ENCODE peak calls at places on chromosome 2, in eight cellular contexts. One of them, this sample, is unnamed.

GRCh38 chr2:233772583-233772982 is 5.5 kb upstream of the MROH2A start:
- DNase-seq in osteoblast: peak
- DNase-seq in pancreas: no peak
- DNase-seq in brain microvascular endothelial cell: no peak
- DNase-seq in Panc1: no peak
- DNase-seq in neural progenitor cell: no peak
- DNase-seq in HL-60: no peak
- DNase-seq in spleen: no peak
- DNase-seq in this sample: no peak

GRCh38 chr2:23767871-23768611 is 158.9 kb downstream of the ATAD2B start:
- DNase-seq in osteoblast: no peak
- DNase-seq in pancreas: no peak
- DNase-seq in brain microvascular endothelial cell: no peak
- DNase-seq in Panc1: no peak
- DNase-seq in neural progenitor cell: no peak
- DNase-seq in HL-60: no peak
- DNase-seq in spleen: no peak
- DNase-seq in this sample: no peak

GRCh38 chr2:156423674-156424282 is 12.4 kb upstream of the GPD2 start:
- DNase-seq in osteoblast: no peak
- DNase-seq in pancreas: no peak
- DNase-seq in brain microvascular endothelial cell: no peak
- DNase-seq in Panc1: no peak
- DNase-seq in neural progenitor cell: peak
- DNase-seq in HL-60: no peak
- DNase-seq in spleen: no peak
- DNase-seq in this sample: peak

GRCh38 chr2:100580474-100581264 is 17.9 kb downstream of the PDCL3 start:
- DNase-seq in osteoblast: peak
- DNase-seq in pancreas: no peak
- DNase-seq in brain microvascular endothelial cell: no peak
- DNase-seq in Panc1: no peak
- DNase-seq in neural progenitor cell: no peak
- DNase-seq in HL-60: peak
- DNase-seq in spleen: peak
- DNase-seq in this sample: no peak

GRCh38 chr2:119008108-119008507 is 66.1 kb downstream of the MARCO start:
- DNase-seq in osteoblast: no peak
- DNase-seq in pancreas: no peak
- DNase-seq in brain microvascular endothelial cell: no peak
- DNase-seq in Panc1: no peak
- DNase-seq in neural progenitor cell: no peak
- DNase-seq in HL-60: peak
- DNase-seq in spleen: no peak
- DNase-seq in this sample: peak

GRCh38 chr2:74708883-74709282 is 54.8 kb downstream of the SEMA4F start:
- DNase-seq in osteoblast: no peak
- DNase-seq in pancreas: no peak
- DNase-seq in brain microvascular endothelial cell: peak
- DNase-seq in Panc1: no peak
- DNase-seq in neural progenitor cell: no peak
- DNase-seq in HL-60: peak
- DNase-seq in spleen: no peak
- DNase-seq in this sample: no peak

GRCh38 chr2:37414470-37414949 is 70.1 kb downstream of the QPCT start:
- DNase-seq in osteoblast: peak
- DNase-seq in pancreas: no peak
- DNase-seq in brain microvascular endothelial cell: peak
- DNase-seq in Panc1: peak
- DNase-seq in neural progenitor cell: peak
- DNase-seq in HL-60: peak
- DNase-seq in spleen: no peak
- DNase-seq in this sample: no peak

GRCh38 chr2:47891369-47892337 is 14.6 kb downstream of the FBXO11 start:
- DNase-seq in osteoblast: no peak
- DNase-seq in pancreas: no peak
- DNase-seq in brain microvascular endothelial cell: no peak
- DNase-seq in Panc1: no peak
- DNase-seq in neural progenitor cell: no peak
- DNase-seq in HL-60: no peak
- DNase-seq in spleen: no peak
- DNase-seq in this sample: no peak

GRCh38 chr2:20242727-20243377 is 17.9 kb upstream of the SDC1 start:
- DNase-seq in osteoblast: peak
- DNase-seq in pancreas: peak
- DNase-seq in brain microvascular endothelial cell: no peak
- DNase-seq in Panc1: no peak
- DNase-seq in neural progenitor cell: peak
- DNase-seq in HL-60: no peak
- DNase-seq in spleen: no peak
- DNase-seq in this sample: no peak

GRCh38 chr2:220006152-220006551 is 378.7 kb downstream of the SLC4A3 start:
- DNase-seq in osteoblast: no peak
- DNase-seq in pancreas: no peak
- DNase-seq in brain microvascular endothelial cell: peak
- DNase-seq in Panc1: no peak
- DNase-seq in neural progenitor cell: no peak
- DNase-seq in HL-60: no peak
- DNase-seq in spleen: no peak
- DNase-seq in this sample: no peak

GRCh38 chr2:79887747-79888374 is 375.0 kb downstream of the CTNNA2 start:
- DNase-seq in osteoblast: no peak
- DNase-seq in pancreas: no peak
- DNase-seq in brain microvascular endothelial cell: peak
- DNase-seq in Panc1: peak
- DNase-seq in neural progenitor cell: peak
- DNase-seq in HL-60: peak
- DNase-seq in spleen: no peak
- DNase-seq in this sample: peak

GRCh38 chr2:70962211-70962884 is 16.1 kb upstream of the ANKRD53 start:
- DNase-seq in osteoblast: peak
- DNase-seq in pancreas: no peak
- DNase-seq in brain microvascular endothelial cell: no peak
- DNase-seq in Panc1: no peak
- DNase-seq in neural progenitor cell: no peak
- DNase-seq in HL-60: no peak
- DNase-seq in spleen: no peak
- DNase-seq in this sample: no peak

GRCh38 chr2:71385008-71385407 is 53.4 kb downstream of the ZNF638 start:
- DNase-seq in osteoblast: no peak
- DNase-seq in pancreas: no peak
- DNase-seq in brain microvascular endothelial cell: peak
- DNase-seq in Panc1: peak
- DNase-seq in neural progenitor cell: no peak
- DNase-seq in HL-60: no peak
- DNase-seq in spleen: no peak
- DNase-seq in this sample: no peak

GRCh38 chr2:204454672-204455380 is 90.4 kb upstream of the PARD3B start:
- DNase-seq in osteoblast: no peak
- DNase-seq in pancreas: no peak
- DNase-seq in brain microvascular endothelial cell: no peak
- DNase-seq in Panc1: no peak
- DNase-seq in neural progenitor cell: no peak
- DNase-seq in HL-60: no peak
- DNase-seq in spleen: no peak
- DNase-seq in this sample: no peak

GRCh38 chr2:110114007-110114591 is 1.5 kb downstream of the MALL start:
- DNase-seq in osteoblast: no peak
- DNase-seq in pancreas: no peak
- DNase-seq in brain microvascular endothelial cell: no peak
- DNase-seq in Panc1: no peak
- DNase-seq in neural progenitor cell: no peak
- DNase-seq in HL-60: no peak
- DNase-seq in spleen: no peak
- DNase-seq in this sample: no peak

GRCh38 chr2:9791711-9792110 is 51.6 kb upstream of the TAF1B start:
- DNase-seq in osteoblast: peak
- DNase-seq in pancreas: no peak
- DNase-seq in brain microvascular endothelial cell: no peak
- DNase-seq in Panc1: no peak
- DNase-seq in neural progenitor cell: no peak
- DNase-seq in HL-60: no peak
- DNase-seq in spleen: no peak
- DNase-seq in this sample: no peak

GRCh38 chr2:230865766-230866703 is 1.3 kb downstream of the ITM2C start:
- DNase-seq in osteoblast: peak
- DNase-seq in pancreas: peak
- DNase-seq in brain microvascular endothelial cell: no peak
- DNase-seq in Panc1: no peak
- DNase-seq in neural progenitor cell: peak
- DNase-seq in HL-60: peak
- DNase-seq in spleen: peak
- DNase-seq in this sample: peak

DNA sequence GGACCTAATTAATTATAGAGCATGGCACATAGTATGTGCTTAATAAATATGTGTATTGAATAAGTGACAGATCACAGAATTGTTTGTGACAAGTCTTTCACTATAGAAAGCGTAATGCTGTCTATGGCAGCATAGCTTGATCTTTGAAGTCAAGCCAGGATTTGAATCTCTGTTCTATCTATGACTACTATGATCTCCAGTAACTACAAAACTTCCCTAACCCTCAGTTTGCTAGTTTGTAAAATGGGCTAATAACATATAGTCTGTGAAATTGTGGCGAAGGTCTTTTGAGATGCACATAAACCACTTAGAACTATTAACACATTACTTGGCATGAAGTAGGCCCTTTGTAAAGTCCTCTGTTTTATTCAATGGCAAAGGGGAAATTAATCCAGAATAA is 4.0 kb upstream of the FHL2 start:
- DNase-seq in osteoblast: no peak
- DNase-seq in pancreas: no peak
- DNase-seq in brain microvascular endothelial cell: no peak
- DNase-seq in Panc1: no peak
- DNase-seq in neural progenitor cell: no peak
- DNase-seq in HL-60: no peak
- DNase-seq in spleen: no peak
- DNase-seq in this sample: no peak
- H3K27ac ChIP-seq in osteoblast: peak
- H3K27ac ChIP-seq in pancreas: no peak
- H3K27ac ChIP-seq in brain microvascular endothelial cell: no peak
- H3K27ac ChIP-seq in Panc1: peak
- H3K27ac ChIP-seq in neural progenitor cell: no peak
- H3K27ac ChIP-seq in HL-60: no peak
- H3K27ac ChIP-seq in spleen: no peak
- H3K27ac ChIP-seq in this sample: no peak

DNA sequence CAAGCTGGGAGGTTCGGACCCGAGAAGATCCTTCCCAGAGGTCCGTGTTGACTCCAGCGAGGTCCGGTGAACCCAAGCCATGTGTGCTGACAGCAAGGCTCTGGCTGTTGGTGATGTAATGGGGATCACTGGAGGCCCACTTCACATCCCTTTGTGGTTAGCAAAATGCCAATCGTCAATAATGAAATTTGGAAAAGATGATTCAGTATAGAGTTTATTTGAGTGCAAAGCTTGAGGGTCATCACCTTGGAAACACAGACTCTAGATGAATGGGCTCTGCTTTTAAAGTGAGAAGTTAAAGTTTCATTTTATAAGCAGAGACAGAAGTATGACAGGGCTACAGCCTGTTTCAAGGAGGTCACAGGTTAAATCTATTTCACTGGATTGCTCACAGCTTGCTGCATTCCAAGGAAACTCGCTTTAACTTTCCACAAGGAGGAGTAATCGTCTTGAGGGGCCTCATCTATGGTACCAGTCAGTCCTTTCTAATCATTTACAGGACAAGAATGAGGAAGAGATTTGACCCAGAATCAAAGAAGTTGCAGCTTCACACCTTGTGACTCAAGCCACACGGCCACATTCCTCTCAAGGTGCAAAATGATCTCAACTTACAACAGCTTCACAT is 140.5 kb downstream of the TPO start:
- DNase-seq in osteoblast: peak
- DNase-seq in pancreas: no peak
- DNase-seq in brain microvascular endothelial cell: peak
- DNase-seq in Panc1: no peak
- DNase-seq in neural progenitor cell: peak
- DNase-seq in HL-60: no peak
- DNase-seq in spleen: peak
- DNase-seq in this sample: no peak
- TF ChIP-seq CTCF in osteoblast: peak
- TF ChIP-seq CTCF in pancreas: no peak
- TF ChIP-seq CTCF in brain microvascular endothelial cell: peak
- TF ChIP-seq CTCF in Panc1: no peak
- TF ChIP-seq CTCF in neural progenitor cell: peak
- TF ChIP-seq CTCF in HL-60: no peak
- TF ChIP-seq CTCF in spleen: no peak
- TF ChIP-seq CTCF in this sample: no peak

GRCh38 chr2:96866149-96866548 is 3.7 kb downstream of the SEMA4C start:
- DNase-seq in osteoblast: peak
- DNase-seq in pancreas: no peak
- DNase-seq in brain microvascular endothelial cell: no peak
- DNase-seq in Panc1: no peak
- DNase-seq in neural progenitor cell: no peak
- DNase-seq in HL-60: no peak
- DNase-seq in spleen: peak
- DNase-seq in this sample: no peak
- H3K27ac ChIP-seq in osteoblast: no peak
- H3K27ac ChIP-seq in pancreas: no peak
- H3K27ac ChIP-seq in brain microvascular endothelial cell: no peak
- H3K27ac ChIP-seq in Panc1: no peak
- H3K27ac ChIP-seq in neural progenitor cell: no peak
- H3K27ac ChIP-seq in HL-60: no peak
- H3K27ac ChIP-seq in spleen: peak
- H3K27ac ChIP-seq in this sample: no peak

GRCh38 chr2:221016551-221016950 is 555.6 kb downstream of the EPHA4 start:
- DNase-seq in osteoblast: no peak
- DNase-seq in pancreas: no peak
- DNase-seq in brain microvascular endothelial cell: no peak
- DNase-seq in Panc1: no peak
- DNase-seq in neural progenitor cell: no peak
- DNase-seq in HL-60: no peak
- DNase-seq in spleen: no peak
- DNase-seq in this sample: no peak

GRCh38 chr2:221019668-221020067 is 552.4 kb downstream of the EPHA4 start:
- DNase-seq in osteoblast: no peak
- DNase-seq in pancreas: no peak
- DNase-seq in brain microvascular endothelial cell: no peak
- DNase-seq in Panc1: no peak
- DNase-seq in neural progenitor cell: no peak
- DNase-seq in HL-60: no peak
- DNase-seq in spleen: no peak
- DNase-seq in this sample: no peak

GRCh38 chr2:221022554-221022953 is 549.5 kb downstream of the EPHA4 start:
- DNase-seq in osteoblast: no peak
- DNase-seq in pancreas: no peak
- DNase-seq in brain microvascular endothelial cell: no peak
- DNase-seq in Panc1: no peak
- DNase-seq in neural progenitor cell: no peak
- DNase-seq in HL-60: no peak
- DNase-seq in spleen: no peak
- DNase-seq in this sample: no peak

DNA sequence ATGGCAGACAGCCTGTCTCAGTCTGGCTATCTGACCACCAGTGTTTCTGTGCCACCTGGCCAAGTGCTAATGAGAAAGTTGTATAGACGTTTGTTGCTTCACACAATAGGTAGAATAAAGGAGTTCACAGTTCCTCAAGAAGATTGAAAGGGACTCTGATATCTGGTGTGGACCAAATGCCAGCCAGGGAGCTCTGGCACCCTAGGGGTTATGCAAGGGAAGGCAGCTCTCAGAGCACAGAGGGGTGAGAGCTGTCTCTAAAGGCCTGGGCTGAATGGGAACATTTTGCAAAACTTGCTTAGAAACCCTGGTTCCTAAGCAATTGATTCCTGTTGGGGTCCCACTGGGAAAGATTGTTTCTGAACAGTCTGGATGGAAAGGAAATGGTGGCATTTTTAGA is 553.8 kb downstream of the EPHA4 start:
- DNase-seq in osteoblast: no peak
- DNase-seq in pancreas: no peak
- DNase-seq in brain microvascular endothelial cell: no peak
- DNase-seq in Panc1: no peak
- DNase-seq in neural progenitor cell: peak
- DNase-seq in HL-60: no peak
- DNase-seq in spleen: no peak
- DNase-seq in this sample: no peak
- TF ChIP-seq CTCF in osteoblast: no peak
- TF ChIP-seq CTCF in pancreas: no peak
- TF ChIP-seq CTCF in brain microvascular endothelial cell: no peak
- TF ChIP-seq CTCF in Panc1: no peak
- TF ChIP-seq CTCF in neural progenitor cell: peak
- TF ChIP-seq CTCF in HL-60: no peak
- TF ChIP-seq CTCF in spleen: no peak
- TF ChIP-seq CTCF in this sample: no peak